ENCODE peak calls at places on chromosomes 12 and 14, in four cellular contexts. E is A549, W is AG04450, N is choroid plexus epithelial cell. P is an unnamed sample.

GRCh38 chr12:122003646-122004611 is 17.8 kb upstream of the BCL7A start:
- DNase-seq in E (no peak), N (peak; percentile 27), W (no peak), P (peak; percentile 16)

GRCh38 chr12:11656550-11656949 is 7.1 kb downstream of the ETV6 start:
- DNase-seq in N (no peak), W (no peak), E (no peak), P (no peak)

GRCh38 chr14:94593749-94594431 is 12.7 kb downstream of the SERPINA5 start:
- DNase-seq in E (no peak), W (no peak), N (peak; percentile 44), P (no peak)

GRCh38 chr14:61861320-61861865 is 99.2 kb downstream of the SNAPC1 start:
- DNase-seq in N (no peak), E (no peak), W (no peak), P (no peak)

GRCh38 chr14:75252254-75252837 is 26.3 kb upstream of the FOS start:
- DNase-seq in E (no peak), N (no peak), W (no peak), P (no peak)

GRCh38 chr12:116955382-116956021 is 44.8 kb downstream of the FBXW8 start:
- DNase-seq in E (peak; percentile 25), W (no peak), N (peak; percentile 71), P (no peak)

GRCh38 chr12:22034709-22035506 is 11.1 kb upstream of the CMAS start:
- DNase-seq in W (no peak), N (peak; percentile 81), E (no peak), P (no peak)

GRCh38 chr14:76701981-76702380 is 59.3 kb upstream of the VASH1 start:
- DNase-seq in W (no peak), E (no peak), N (no peak), P (no peak)

GRCh38 chr12:75944097-75944904 is 87.3 kb downstream of the PHLDA1 start:
- DNase-seq in N (peak; percentile 91), W (peak; percentile 55), E (peak; percentile 51), P (peak; percentile 72)

GRCh38 chr14:92495041-92495440 is 18.5 kb upstream of the RIN3 start:
- DNase-seq in N (peak; percentile 56), E (no peak), W (no peak), P (no peak)

GRCh38 chr14:74846968-74847549 is 28.9 kb downstream of the PROX2 start:
- DNase-seq in N (peak; percentile 39), W (no peak), E (no peak), P (peak; percentile 40)

GRCh38 chr12:68240975-68241374 is 12.4 kb downstream of the IL22 start:
- DNase-seq in W (no peak), E (no peak), N (peak; percentile 87), P (no peak)

GRCh38 chr12:67752226-67752732 is 103.7 kb downstream of the DYRK2 start:
- DNase-seq in E (no peak), W (no peak), N (no peak), P (no peak)

GRCh38 chr14:100341301-100342031 is 18.3 kb downstream of the SLC25A47 start:
- DNase-seq in W (peak; percentile 55), E (peak; percentile 75), N (peak; percentile 93), P (peak; percentile 12)

GRCh38 chr12:31317471-31318397 is 8.2 kb downstream of the SINHCAF start:
- DNase-seq in W (no peak), E (no peak), N (peak; percentile 39), P (no peak)

GRCh38 chr12:107320031-107320928 is 226.9 kb upstream of the CRY1 start:
- DNase-seq in W (no peak), N (peak; percentile 72), E (peak; percentile 82), P (no peak)

GRCh38 chr12:107317751-107318553 is 224.6 kb upstream of the CRY1 start:
- DNase-seq in W (peak; percentile 74), N (peak; percentile 97), E (peak; percentile 95), P (peak; percentile 27)

GRCh38 chr12:107318554-107318803 is 225.1 kb upstream of the CRY1 start:
- DNase-seq in W (no peak), E (no peak), N (no peak), P (no peak)

GRCh38 chr12:107319536-107320030 is 226.2 kb upstream of the CRY1 start:
- DNase-seq in N (no peak), W (no peak), E (no peak), P (no peak)

DNA sequence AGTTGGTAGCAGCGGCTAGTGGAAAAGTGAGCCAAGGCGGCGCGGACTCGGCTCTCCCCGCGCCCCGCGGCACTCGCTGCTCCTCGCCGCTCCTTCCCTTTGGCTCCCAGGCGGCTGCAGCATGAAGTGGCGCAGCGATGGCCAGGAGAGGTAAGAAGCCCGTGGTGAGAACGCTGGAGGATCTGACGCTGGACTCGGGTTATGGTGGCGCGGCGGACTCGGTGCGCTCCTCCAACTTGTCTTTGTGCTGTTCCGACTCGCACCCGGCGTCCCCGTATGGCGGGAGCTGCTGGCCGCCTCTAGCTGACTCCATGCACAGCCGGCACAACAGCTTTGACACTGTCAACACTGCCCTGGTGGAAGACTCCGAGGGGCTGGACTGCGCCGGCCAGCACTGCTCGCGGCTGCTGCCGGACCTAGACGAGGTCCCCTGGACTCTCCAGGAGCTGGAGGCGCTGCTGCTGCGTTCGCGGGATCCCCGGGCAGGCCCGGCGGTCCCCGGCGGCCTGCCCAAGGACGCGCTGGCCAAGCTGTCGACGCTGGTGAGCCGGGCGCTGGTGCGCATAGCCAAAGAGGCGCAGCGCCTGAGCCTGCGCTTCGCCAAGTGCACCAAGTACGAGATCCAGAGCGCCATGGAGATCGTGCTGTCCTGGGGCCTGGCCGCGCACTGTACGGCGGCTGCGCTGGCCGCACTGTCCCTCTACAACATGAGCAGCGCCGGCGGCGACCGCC is 225.6 kb upstream of the CRY1 start:
- DNase-seq in N (peak; percentile 79), E (no peak), W (no peak), P (no peak)
- H3K4me3 ChIP-seq in N (peak overlapping the region; percentile 68), E (peak overlapping the region; percentile 88), W (peak overlapping the region; percentile 68), P (peak overlapping the region; percentile 33)

DNA sequence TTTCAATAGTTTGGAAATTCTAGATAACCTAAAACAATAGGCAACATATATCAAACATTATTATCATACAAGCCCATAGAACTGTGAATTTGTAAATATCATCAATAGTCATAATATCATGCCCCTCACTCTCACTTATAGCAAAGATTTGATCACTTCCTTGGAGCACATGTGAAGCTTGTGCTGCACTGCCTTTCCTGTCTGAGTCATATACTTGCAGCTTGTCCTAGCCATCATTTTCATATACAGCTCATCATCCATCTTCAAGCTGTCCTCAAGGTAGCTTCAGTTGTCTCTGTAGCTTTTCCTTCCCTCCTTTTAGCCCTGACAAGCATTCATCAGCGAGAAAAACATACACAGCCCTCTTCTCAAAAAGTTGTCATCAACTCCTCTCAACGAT is 746.5 kb upstream of the FOXG1 start:
- DNase-seq in W (no peak), N (no peak), E (no peak), P (no peak)
- H3K4me3 ChIP-seq in W (no peak overlapping the region), N (no peak overlapping the region), E (no peak overlapping the region), P (no peak overlapping the region)

GRCh38 chr12:39440781-39441180 is 2.1 kb downstream of the KIF21A start:
- DNase-seq in E (no peak), N (no peak), W (no peak), P (no peak)
- H3K4me3 ChIP-seq in E (peak overlapping the region; percentile 94), N (no peak overlapping the region), W (no peak overlapping the region), P (no peak overlapping the region)

DNA sequence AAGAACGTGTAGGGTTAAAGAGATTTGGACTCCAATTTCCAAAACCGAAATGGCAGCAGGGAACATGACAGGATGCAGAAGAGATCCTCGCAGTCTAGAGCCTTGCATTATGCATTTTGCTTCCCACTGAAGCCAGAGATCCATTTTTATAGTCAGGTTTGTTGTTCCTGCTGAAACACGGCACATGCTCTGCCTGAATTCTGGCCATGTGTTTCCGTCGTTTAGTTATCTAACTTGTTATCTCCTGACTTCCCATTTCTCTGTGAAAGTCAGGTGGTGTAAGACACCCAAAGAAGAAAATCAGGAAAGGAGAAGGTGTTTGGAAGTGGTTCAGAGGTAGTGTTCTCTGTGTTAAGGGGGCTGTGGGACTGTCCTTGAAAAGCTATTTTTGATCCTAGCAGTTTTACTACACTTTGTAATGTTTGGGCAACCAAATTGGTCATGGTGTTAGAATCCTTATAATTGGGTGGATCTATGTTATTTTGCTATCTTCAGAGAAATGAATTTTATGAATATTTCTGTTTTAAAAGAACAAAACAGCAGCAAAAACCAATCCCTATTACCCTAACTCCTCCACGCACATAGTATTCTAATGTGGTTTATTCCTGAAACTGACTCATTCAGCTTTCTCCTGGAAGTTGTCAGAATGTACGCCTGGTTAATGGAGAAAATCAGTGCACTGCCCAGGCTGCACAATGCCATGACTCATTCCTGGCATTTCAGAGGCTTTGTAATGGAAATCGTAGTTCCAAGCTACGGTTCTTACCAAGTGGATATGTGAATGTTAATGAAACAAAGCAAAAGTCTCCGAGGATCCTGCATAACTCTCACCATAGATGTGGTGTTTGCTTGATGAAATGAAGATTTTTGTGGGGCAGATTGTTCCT is 110.1 kb downstream of the SAMD4A start:
- DNase-seq in N (peak; percentile 93), W (peak; percentile 79), E (peak; percentile 69), P (peak; percentile 91)
- H3K4me3 ChIP-seq in N (no peak overlapping the region), W (peak overlapping the region; percentile 34), E (peak overlapping the region; percentile 6), P (no peak overlapping the region)

GRCh38 chr12:53603196-53603595 is 23.0 kb downstream of the ATF7 start:
- DNase-seq in N (no peak), W (no peak), E (no peak), P (no peak)

GRCh38 chr12:53600490-53601295 is 25.5 kb downstream of the ATF7 start:
- DNase-seq in N (no peak), W (no peak), E (no peak), P (no peak)

GRCh38 chr12:53602176-53602942 is 23.8 kb downstream of the ATF7 start:
- DNase-seq in E (no peak), W (no peak), N (no peak), P (no peak)

GRCh38 chr12:53599579-53599978 is 26.6 kb downstream of the ATF7 start:
- DNase-seq in W (no peak), N (peak; percentile 26), E (no peak), P (no peak)

DNA sequence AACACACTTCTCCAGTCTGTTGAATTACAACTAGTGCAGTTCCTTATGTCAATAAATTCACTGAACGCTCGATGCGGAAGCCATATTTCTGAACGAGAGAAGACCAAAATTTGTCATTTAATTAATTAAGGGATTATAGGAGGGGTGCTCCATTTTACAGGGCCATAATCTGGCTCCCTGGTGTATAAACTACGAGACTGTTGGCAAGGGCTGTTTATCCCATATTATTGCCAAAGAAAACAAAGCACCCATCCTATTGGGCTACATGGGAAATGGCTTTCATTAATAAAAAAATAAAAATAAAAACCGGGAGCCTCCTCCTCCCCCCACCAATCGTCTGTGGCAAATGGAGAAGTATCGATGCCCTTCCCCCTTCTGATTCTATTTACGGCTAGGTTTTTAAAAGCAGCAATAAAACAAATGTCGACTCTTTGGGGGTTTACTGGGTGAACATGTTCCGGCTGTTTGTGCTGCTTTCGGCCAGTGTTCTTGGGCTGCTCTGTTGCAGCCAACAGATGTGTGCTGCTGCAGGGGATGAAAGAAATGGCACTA is 24.8 kb downstream of the ATF7 start:
- DNase-seq in N (no peak), W (no peak), E (no peak), P (no peak)
- H3K4me3 ChIP-seq in N (no peak overlapping the region), W (no peak overlapping the region), E (no peak overlapping the region), P (no peak overlapping the region)

GRCh38 chr12:55847033-55847432 is 4.3 kb upstream of the MMP19 start:
- DNase-seq in E (no peak), N (peak; percentile 79), W (peak; percentile 36), P (peak; percentile 55)

GRCh38 chr12:55849616-55850015 is 6.9 kb upstream of the MMP19 start:
- DNase-seq in W (no peak), N (no peak), E (no peak), P (no peak)

GRCh38 chr12:55845349-55845748 is 2.6 kb upstream of the MMP19 start:
- DNase-seq in N (no peak), E (no peak), W (no peak), P (no peak)

GRCh38 chr12:55845785-55846496 is 3.2 kb upstream of the MMP19 start:
- DNase-seq in E (no peak), N (peak; percentile 36), W (no peak), P (no peak)

GRCh38 chr12:55847603-55848329 is 5.0 kb upstream of the MMP19 start:
- DNase-seq in N (peak; percentile 100), E (no peak), W (peak; percentile 99), P (peak; percentile 100)
- H3K4me3 ChIP-seq in N (peak overlapping the region; percentile 11), E (no peak overlapping the region), W (peak overlapping the region; percentile 39), P (peak overlapping the region; percentile 35)

P was measured in HFF-Myc.